ENCODE peak calls at places on chromosomes 7 and 10, in four cellular contexts. J is Right ventricle myocardium superior; P is activated T-helper 17 cell treated with anti-CD3 and anti-CD28 coated beads, Interleukin-2, amount 50 U/mL, for 72 hours; U is right lobe of liver. F is an unnamed sample.

GRCh38 chr7:4416436-4417092 is 265.5 kb upstream of the FOXK1 start:
- ATAC-seq in J (no peak), P (no peak), U (no peak), F (no peak)

GRCh38 chr10:34635111-34635510 is 180.0 kb downstream of the PARD3 start:
- ATAC-seq in P (no peak), U (no peak), J (no peak), F (no peak)

GRCh38 chr7:112160771-112161150 is 45.4 kb downstream of the DOCK4 start:
- ATAC-seq in P (no peak), U (no peak), J (no peak), F (no peak)

GRCh38 chr7:55130554-55131198 is 111.9 kb downstream of the EGFR start:
- ATAC-seq in U (peak), J (peak), P (peak), F (peak)

GRCh38 chr10:122861724-122862161 is 16.1 kb upstream of the CUZD1 start:
- ATAC-seq in U (no peak), J (no peak), P (no peak), F (no peak)

GRCh38 chr10:60394444-60394843 is 4.8 kb upstream of the ANK3 start:
- ATAC-seq in U (no peak), J (no peak), P (peak), F (no peak)

GRCh38 chr7:155166108-155166507 is 96.0 kb downstream of the HTR5A start:
- ATAC-seq in U (no peak), J (no peak), P (no peak), F (no peak)

GRCh38 chr7:50864694-50865093 is 82.0 kb upstream of the GRB10 start:
- ATAC-seq in U (no peak), P (no peak), J (no peak), F (no peak)

GRCh38 chr10:123559066-123559822 is 106.9 kb upstream of the GPR26 start:
- ATAC-seq in J (peak), P (peak), U (peak), F (peak)

GRCh38 chr7:111639894-111640293 is 77.6 kb upstream of the IMMP2L start:
- ATAC-seq in U (no peak), P (no peak), J (peak), F (peak)

GRCh38 chr7:137169282-137169698 is 174.2 kb downstream of the PTN start:
- ATAC-seq in J (peak), U (peak), P (no peak), F (no peak)

GRCh38 chr7:11831383-11831726 is 643 bp downstream of the THSD7A start:
- ATAC-seq in P (no peak), J (peak), U (peak), F (peak)

GRCh38 chr7:129187681-129188371 is 607 bp upstream of the SMO start:
- ATAC-seq in U (no peak), J (no peak), P (no peak), F (no peak)

GRCh38 chr10:100890696-100891271 is 22.0 kb upstream of the SLF2 start:
- ATAC-seq in P (no peak), J (peak), U (no peak), F (no peak)

GRCh38 chr7:25171071-25171470 is 46.0 kb upstream of the CYCS start:
- ATAC-seq in J (no peak), P (no peak), U (no peak), F (no peak)

GRCh38 chr7:132225216-132226030 is 350.8 kb downstream of the PLXNA4 start:
- ATAC-seq in P (no peak), J (peak), U (peak), F (no peak)

GRCh38 chr7:101401390-101402080 is 38.9 kb downstream of the COL26A1 start:
- ATAC-seq in U (no peak), P (no peak), J (no peak), F (no peak)

GRCh38 chr10:111030042-111030750 is 46.6 kb upstream of the ADRA2A start:
- ATAC-seq in U (no peak), J (no peak), P (peak), F (no peak)

GRCh38 chr7:65390588-65390987 is 16.9 kb downstream of the ZNF92 start:
- ATAC-seq in J (no peak), P (peak), U (no peak), F (no peak)

GRCh38 chr10:127921075-127921750 is 14.3 kb downstream of the PTPRE start:
- ATAC-seq in J (no peak), U (no peak), P (no peak), F (no peak)

GRCh38 chr10:110806335-110806734 is 65.4 kb upstream of the PDCD4 start:
- ATAC-seq in U (no peak), J (no peak), P (no peak), F (no peak)

GRCh38 chr10:76488602-76489001 is 1057.2 kb downstream of the LRMDA start:
- ATAC-seq in J (no peak), P (no peak), U (no peak), F (no peak)

F was measured in gastroesophageal sphincter.